ENCODE peak calls at places on chromosomes 11 and 22, in four cellular contexts. V is NCI-H1930, F is neural crest cell, L is germinal center. I is an unnamed sample.

GRCh38 chr22:39283312-39284141 is 35.9 kb downstream of the RPL3 start:
- DNase-seq in V (no peak), F (peak), L (no peak), I (no peak)

GRCh38 chr11:77589521-77590193 is at the start of gene AQP11:
- DNase-seq in V (peak), F (peak), L (peak), I (peak)

GRCh38 chr11:8709002-8709672 is 26.5 kb downstream of the RPL27A start:
- DNase-seq in V (no peak), F (no peak), L (no peak), I (no peak)

GRCh38 chr22:32951081-32951806 is 106.9 kb downstream of the SYN3 start:
- DNase-seq in V (no peak), F (no peak), L (no peak), I (no peak)

GRCh38 chr11:61814958-61815789 is 1.6 kb downstream of the FADS1 start:
- DNase-seq in V (peak), F (peak), L (peak), I (peak)

GRCh38 chr22:22110548-22111266 is 128.1 kb upstream of the TOP3B start:
- DNase-seq in V (peak), F (peak), L (peak), I (peak)

GRCh38 chr11:8290122-8290810 is 26.6 kb upstream of the LMO1 start:
- DNase-seq in V (no peak), F (no peak), L (no peak), I (no peak)

GRCh38 chr22:49951986-49952896 is 8.3 kb upstream of the PIM3 start:
- DNase-seq in V (no peak), F (no peak), L (no peak), I (no peak)

GRCh38 chr11:104856607-104857006 is 41.7 kb downstream of the CASP12 start:
- DNase-seq in V (no peak), F (no peak), L (no peak), I (no peak)

GRCh38 chr11:94046796-94047195 is 25.6 kb downstream of the HEPHL1 start:
- DNase-seq in V (no peak), F (no peak), L (no peak), I (no peak)

GRCh38 chr11:128055576-128056217 is 531.7 kb downstream of the ETS1 start:
- DNase-seq in V (no peak), F (no peak), L (no peak), I (no peak)

GRCh38 chr11:96134622-96135021 is 208.4 kb downstream of the MAML2 start:
- DNase-seq in V (no peak), F (no peak), L (no peak), I (no peak)

GRCh38 chr11:67492801-67493547 is 10.1 kb downstream of the AIP start:
- DNase-seq in V (no peak), F (no peak), L (peak), I (no peak)

GRCh38 chr11:122235615-122236014 is 119.6 kb upstream of the BLID start:
- DNase-seq in V (no peak), F (no peak), L (no peak), I (no peak)

GRCh38 chr11:69337211-69337721 is 43.3 kb downstream of the MYEOV start:
- DNase-seq in V (no peak), F (no peak), L (peak), I (no peak)

GRCh38 chr11:130243816-130244215 is 70.9 kb downstream of the ZBTB44 start:
- DNase-seq in V (no peak), F (no peak), L (no peak), I (no peak)

GRCh38 chr11:117917591-117917990 is 11.6 kb downstream of the TMPRSS13 start:
- DNase-seq in V (no peak), F (no peak), L (no peak), I (no peak)

GRCh38 chr22:48101704-48102103 is 1339.3 kb downstream of the TBC1D22A start:
- DNase-seq in V (no peak), F (no peak), L (no peak), I (no peak)

GRCh38 chr22:26304730-26305129 is 124.3 kb upstream of the ASPHD2 start:
- DNase-seq in V (no peak), F (no peak), L (no peak), I (no peak)